ENCODE peak calls at places on chromosomes 4 and X, in ten cellular contexts. R, V, L, K, T, O, E, S, Y and N are unnamed samples.

GRCh38 chrX:12921886-12922599 is 15.6 kb downstream of the TLR8 start:
- DNase-seq in R (peak), V (no peak), L (no peak), K (no peak), T (no peak), O (no peak), E (no peak), S (no peak), Y (no peak), N (no peak)

GRCh38 chrX:10603612-10604011 is 16.8 kb downstream of the MID1 start:
- DNase-seq in R (no peak), V (no peak), L (no peak), K (no peak), T (no peak), O (no peak), E (no peak), S (no peak), Y (no peak), N (no peak)

GRCh38 chr4:9938933-9939332 is 82.4 kb downstream of the SLC2A9 start:
- DNase-seq in R (no peak), V (no peak), L (no peak), K (no peak), T (no peak), O (no peak), E (no peak), S (no peak), Y (no peak), N (no peak)

GRCh38 chr4:119070301-119070700 is 65.3 kb upstream of the MYOZ2 start:
- DNase-seq in R (no peak), V (no peak), L (no peak), K (no peak), T (no peak), O (no peak), E (no peak), S (no peak), Y (no peak), N (no peak)

GRCh38 chr4:2882341-2882740 is 38.7 kb downstream of the ADD1 start:
- DNase-seq in R (no peak), V (no peak), L (no peak), K (no peak), T (no peak), O (no peak), E (no peak), S (no peak), Y (no peak), N (no peak)

GRCh38 chrX:106716004-106716403 is 10.5 kb upstream of the RNF128 start:
- DNase-seq in R (no peak), V (no peak), L (no peak), K (no peak), T (no peak), O (no peak), E (no peak), S (no peak), Y (no peak), N (no peak)

GRCh38 chr4:2438822-2439718 is 20.3 kb downstream of the CFAP99 start:
- DNase-seq in R (no peak), V (no peak), L (no peak), K (no peak), T (no peak), O (no peak), E (no peak), S (no peak), Y (no peak), N (no peak)

GRCh38 chrX:43141885-43142284 is 363.9 kb upstream of the PPP1R2C start:
- DNase-seq in R (no peak), V (no peak), L (no peak), K (no peak), T (no peak), O (no peak), E (no peak), S (no peak), Y (no peak), N (no peak)

GRCh38 chrX:39320165-39320564 is 518.9 kb downstream of the MID1IP1 start:
- DNase-seq in R (no peak), V (no peak), L (no peak), K (no peak), T (no peak), O (no peak), E (no peak), S (no peak), Y (no peak), N (no peak)

GRCh38 chrX:97399400-97399799 is 515.7 kb downstream of the RPA4 start:
- DNase-seq in R (peak), V (no peak), L (no peak), K (peak), T (no peak), O (no peak), E (no peak), S (no peak), Y (no peak), N (no peak)

GRCh38 chr4:4677825-4678522 is 136.1 kb upstream of the STX18 start:
- DNase-seq in R (peak), V (no peak), L (peak), K (no peak), T (peak), O (no peak), E (no peak), S (peak), Y (no peak), N (no peak)

GRCh38 chr4:7295201-7295916 is 103.0 kb downstream of the SORCS2 start:
- DNase-seq in R (no peak), V (peak), L (peak), K (no peak), T (no peak), O (no peak), E (no peak), S (peak), Y (no peak), N (no peak)

GRCh38 chr4:69120869-69121268 is 24.6 kb downstream of the UGT2B7 start:
- DNase-seq in R (no peak), V (no peak), L (no peak), K (no peak), T (no peak), O (no peak), E (no peak), S (no peak), Y (no peak), N (no peak)

GRCh38 chrX:29090811-29091210 is 503.6 kb downstream of the IL1RAPL1 start:
- DNase-seq in R (no peak), V (no peak), L (no peak), K (no peak), T (no peak), O (no peak), E (no peak), S (no peak), Y (no peak), N (no peak)

GRCh38 chr4:124839786-124840390 is 127.4 kb upstream of the ANKRD50 start:
- DNase-seq in R (no peak), V (no peak), L (no peak), K (no peak), T (no peak), O (no peak), E (no peak), S (no peak), Y (no peak), N (no peak)

GRCh38 chr4:83417566-83417965 is 38.1 kb downstream of the HELQ start:
- DNase-seq in R (no peak), V (no peak), L (no peak), K (no peak), T (no peak), O (no peak), E (no peak), S (no peak), Y (no peak), N (no peak)

GRCh38 chr4:4755306-4755705 is 104.2 kb upstream of the MSX1 start:
- DNase-seq in R (no peak), V (no peak), L (no peak), K (no peak), T (no peak), O (no peak), E (no peak), S (no peak), Y (no peak), N (no peak)

GRCh38 chr4:146442801-146443200 is 78.9 kb downstream of the SLC10A7 start:
- DNase-seq in R (peak), V (no peak), L (no peak), K (no peak), T (no peak), O (no peak), E (no peak), S (no peak), Y (no peak), N (no peak)

GRCh38 chr4:114208747-114209146 is 229.3 kb upstream of the ARSJ start:
- DNase-seq in R (peak), V (no peak), L (no peak), K (no peak), T (no peak), O (no peak), E (no peak), S (no peak), Y (no peak), N (no peak)

GRCh38 chr4:124389591-124389990 is 322.9 kb downstream of the ANKRD50 start:
- DNase-seq in R (no peak), V (no peak), L (no peak), K (no peak), T (no peak), O (no peak), E (no peak), S (no peak), Y (no peak), N (no peak)

GRCh38 chr4:145812902-145813301 is 125.7 kb downstream of the ZNF827 start:
- DNase-seq in R (no peak), V (no peak), L (no peak), K (no peak), T (no peak), O (no peak), E (no peak), S (no peak), Y (no peak), N (no peak)

GRCh38 chrX:87525771-87526229 is 8.2 kb downstream of the KLHL4 start:
- DNase-seq in R (no peak), V (no peak), L (no peak), K (no peak), T (no peak), O (no peak), E (no peak), S (no peak), Y (no peak), N (no peak)

GRCh38 chr4:108360857-108361820 is 192.4 kb upstream of the LEF1 start:
- DNase-seq in R (peak), V (no peak), L (no peak), K (no peak), T (no peak), O (peak), E (peak), S (no peak), Y (no peak), N (no peak)

GRCh38 chr4:186029731-186030421 is 39.1 kb upstream of the TLR3 start:
- DNase-seq in R (no peak), V (peak), L (peak), K (no peak), T (peak), O (no peak), E (peak), S (peak), Y (peak), N (no peak)

GRCh38 chr4:17111959-17112659 is 213.7 kb upstream of the LDB2 start:
- DNase-seq in R (no peak), V (no peak), L (no peak), K (no peak), T (no peak), O (no peak), E (no peak), S (no peak), Y (no peak), N (no peak)

GRCh38 chr4:177005801-177006230 is 213.1 kb upstream of the VEGFC start:
- DNase-seq in R (peak), V (no peak), L (no peak), K (no peak), T (no peak), O (no peak), E (no peak), S (no peak), Y (no peak), N (no peak)

GRCh38 chr4:40402556-40402955 is 67.4 kb downstream of the CHRNA9 start:
- DNase-seq in R (no peak), V (no peak), L (no peak), K (no peak), T (no peak), O (no peak), E (no peak), S (no peak), Y (no peak), N (no peak)

GRCh38 chr4:157184300-157184699 is 36.2 kb upstream of the GRIA2 start:
- DNase-seq in R (no peak), V (no peak), L (no peak), K (no peak), T (no peak), O (no peak), E (no peak), S (no peak), Y (no peak), N (no peak)

GRCh38 chrX:53445977-53446376 is 11.8 kb upstream of the HSD17B10 start:
- DNase-seq in R (no peak), V (no peak), L (no peak), K (peak), T (no peak), O (no peak), E (peak), S (no peak), Y (peak), N (no peak)

GRCh38 chr4:52019941-52020657 is at the start of gene LRRC66:
- DNase-seq in R (no peak), V (no peak), L (no peak), K (no peak), T (no peak), O (no peak), E (peak), S (no peak), Y (peak), N (no peak)

GRCh38 chr4:51895158-51895557 is 52.2 kb downstream of the DCUN1D4 start:
- DNase-seq in R (peak), V (no peak), L (no peak), K (peak), T (no peak), O (no peak), E (no peak), S (no peak), Y (peak), N (no peak)

GRCh38 chr4:39613093-39613656 is 25.5 kb downstream of the SMIM14 start:
- DNase-seq in R (peak), V (no peak), L (no peak), K (no peak), T (no peak), O (no peak), E (no peak), S (no peak), Y (no peak), N (no peak)

GRCh38 chr4:80219301-80220025 is 22.2 kb downstream of the PRDM8 start:
- DNase-seq in R (peak), V (no peak), L (no peak), K (no peak), T (no peak), O (no peak), E (no peak), S (no peak), Y (no peak), N (no peak)

GRCh38 chr4:39685990-39686389 is 11.9 kb upstream of the UBE2K start:
- DNase-seq in R (no peak), V (no peak), L (no peak), K (no peak), T (no peak), O (no peak), E (no peak), S (no peak), Y (no peak), N (no peak)

GRCh38 chr4:183541081-183542045 is 36.5 kb downstream of the ING2 start:
- DNase-seq in R (no peak), V (no peak), L (peak), K (no peak), T (no peak), O (no peak), E (peak), S (no peak), Y (no peak), N (no peak)

GRCh38 chr4:189804884-189805283 is 135.8 kb upstream of the FRG1 start:
- DNase-seq in R (no peak), V (peak), L (no peak), K (no peak), T (no peak), O (no peak), E (no peak), S (no peak), Y (no peak), N (no peak)

GRCh38 chr4:168384437-168385141 is 66.0 kb upstream of the DDX60 start:
- DNase-seq in R (no peak), V (no peak), L (no peak), K (no peak), T (no peak), O (no peak), E (peak), S (no peak), Y (no peak), N (no peak)

GRCh38 chrX:66680451-66680850 is 41.6 kb upstream of the EDA2R start:
- DNase-seq in R (peak), V (no peak), L (no peak), K (no peak), T (no peak), O (no peak), E (no peak), S (no peak), Y (no peak), N (no peak)

GRCh38 chr4:72858328-72858727 is 211.2 kb downstream of the COX18 start:
- DNase-seq in R (peak), V (no peak), L (no peak), K (no peak), T (no peak), O (no peak), E (no peak), S (no peak), Y (no peak), N (no peak)

DNA sequence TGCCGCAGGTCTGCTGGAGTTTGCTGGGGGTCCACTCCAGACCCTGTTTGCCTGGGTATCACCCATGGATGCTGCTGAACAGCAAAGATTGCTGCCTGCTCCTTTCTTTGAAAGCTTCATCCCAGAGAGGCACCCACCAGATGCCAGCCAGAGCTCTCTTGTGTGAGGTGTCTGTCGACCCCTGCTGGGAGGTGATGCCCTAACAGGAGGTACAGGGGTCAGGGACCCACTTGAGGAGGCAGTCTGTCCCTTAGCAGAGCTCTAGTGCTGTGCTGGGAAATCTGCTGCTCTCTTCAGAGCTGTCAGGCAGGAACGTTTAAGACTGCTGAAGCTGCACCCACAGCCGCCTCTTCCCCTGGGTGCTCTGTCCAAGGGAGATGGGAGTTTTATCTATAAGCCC is 162.7 kb downstream of the NAF1 start:
- DNase-seq in R (no peak), V (no peak), L (no peak), K (no peak), T (no peak), O (no peak), E (no peak), S (no peak), Y (no peak), N (no peak)
- TF ChIP-seq CTCF in R (no peak), V (no peak), L (no peak), K (no peak), T (no peak), O (no peak), E (no peak), S (no peak), Y (no peak), N (no peak)

GRCh38 chr4:143336828-143337599 is at the start of gene GAB1:
- DNase-seq in R (peak), V (peak), L (peak), K (peak), T (peak), O (peak), E (peak), S (peak), Y (peak), N (peak)
- TF ChIP-seq CTCF in R (no peak), V (peak), L (no peak), K (peak), T (no peak), O (no peak), E (peak), S (no peak), Y (peak), N (no peak)

GRCh38 chrX:48831136-48831908 is 4.1 kb downstream of the PCSK1N start:
- DNase-seq in R (no peak), V (no peak), L (no peak), K (no peak), T (no peak), O (no peak), E (no peak), S (no peak), Y (no peak), N (no peak)
- TF ChIP-seq CTCF in R (no peak), V (no peak), L (no peak), K (no peak), T (no peak), O (no peak), E (no peak), S (no peak), Y (no peak), N (no peak)

GRCh38 chr4:133156556-133156955 is 7.5 kb downstream of the PCDH10 start:
- DNase-seq in R (no peak), V (no peak), L (no peak), K (no peak), T (no peak), O (no peak), E (no peak), S (no peak), Y (no peak), N (no peak)

GRCh38 chr4:133156096-133156495 is 7.0 kb downstream of the PCDH10 start:
- DNase-seq in R (no peak), V (no peak), L (no peak), K (no peak), T (no peak), O (no peak), E (no peak), S (no peak), Y (no peak), N (no peak)

GRCh38 chr4:133152330-133152791 is 3.3 kb downstream of the PCDH10 start:
- DNase-seq in R (no peak), V (no peak), L (no peak), K (no peak), T (no peak), O (no peak), E (no peak), S (no peak), Y (no peak), N (no peak)

GRCh38 chr4:133152801-133153526 is 3.9 kb downstream of the PCDH10 start:
- DNase-seq in R (no peak), V (no peak), L (no peak), K (peak), T (no peak), O (no peak), E (no peak), S (no peak), Y (no peak), N (no peak)

GRCh38 chr4:133154725-133155124 is 5.6 kb downstream of the PCDH10 start:
- DNase-seq in R (no peak), V (no peak), L (no peak), K (peak), T (no peak), O (peak), E (no peak), S (no peak), Y (no peak), N (no peak)
- TF ChIP-seq CTCF in R (peak), V (peak), L (no peak), K (peak), T (no peak), O (peak), E (peak), S (peak), Y (peak), N (no peak)

GRCh38 chr4:67674098-67674497 is 26.9 kb downstream of the UBA6 start:
- DNase-seq in R (no peak), V (no peak), L (no peak), K (no peak), T (no peak), O (no peak), E (no peak), S (no peak), Y (no peak), N (no peak)
- TF ChIP-seq CTCF in R (no peak), V (no peak), L (no peak), K (no peak), T (no peak), O (peak), E (no peak), S (no peak), Y (no peak), N (no peak)

DNA sequence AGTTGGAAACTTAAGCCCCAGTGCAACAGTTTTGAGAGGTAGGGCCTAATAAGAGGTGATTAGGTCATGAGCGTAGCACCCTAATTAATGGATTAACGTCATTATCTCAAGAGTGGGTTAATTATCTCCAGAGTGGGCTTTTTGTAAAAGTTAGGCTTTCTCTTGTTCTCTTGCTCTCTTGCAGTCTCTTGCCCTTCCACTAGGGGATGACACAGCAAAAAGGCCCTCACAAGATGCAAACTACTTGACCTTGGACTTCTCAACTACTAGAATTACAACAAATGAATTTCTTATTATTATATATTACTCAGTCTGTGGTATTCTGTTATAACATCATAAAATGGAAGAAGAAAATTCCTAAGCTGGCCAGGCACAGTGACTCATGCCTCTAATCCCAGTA is 22.1 kb upstream of the NDST3 start:
- DNase-seq in R (no peak), V (no peak), L (no peak), K (no peak), T (no peak), O (no peak), E (no peak), S (no peak), Y (no peak), N (no peak)
- TF ChIP-seq CTCF in R (no peak), V (no peak), L (no peak), K (peak), T (no peak), O (peak), E (no peak), S (no peak), Y (no peak), N (no peak)

GRCh38 chrX:7219153-7219705 is 71.3 kb upstream of the PUDP start:
- DNase-seq in R (no peak), V (no peak), L (no peak), K (no peak), T (no peak), O (no peak), E (no peak), S (no peak), Y (no peak), N (no peak)
- TF ChIP-seq CTCF in R (no peak), V (no peak), L (no peak), K (no peak), T (no peak), O (no peak), E (no peak), S (no peak), Y (no peak), N (no peak)

GRCh38 chr4:154622598-154622997 is 10.1 kb upstream of the FGG start:
- DNase-seq in R (no peak), V (no peak), L (no peak), K (peak), T (no peak), O (no peak), E (peak), S (no peak), Y (no peak), N (no peak)

GRCh38 chr4:154630307-154630706 is 17.9 kb upstream of the FGG start:
- DNase-seq in R (no peak), V (no peak), L (no peak), K (no peak), T (no peak), O (no peak), E (no peak), S (no peak), Y (no peak), N (no peak)

GRCh38 chr4:154623995-154624394 is 11.5 kb upstream of the FGG start:
- DNase-seq in R (no peak), V (no peak), L (no peak), K (no peak), T (no peak), O (no peak), E (no peak), S (no peak), Y (no peak), N (no peak)

GRCh38 chr4:154626793-154627484 is 14.5 kb upstream of the FGG start:
- DNase-seq in R (peak), V (peak), L (peak), K (peak), T (no peak), O (peak), E (peak), S (peak), Y (peak), N (no peak)
- TF ChIP-seq CTCF in R (peak), V (peak), L (no peak), K (peak), T (no peak), O (peak), E (peak), S (no peak), Y (peak), N (no peak)